ENCODE peak calls at places on chromosome 1, in four cellular contexts. One of them, this sample, is unnamed.
A peak's percentile ranks its signal among the peaks of the same experiment; 100 is the strongest.

GRCh38 chr1:54994355-54994990 is 4.3 kb upstream of the BSND start:
- DNase-seq in IMR-90: no peak
- DNase-seq in H9: no peak
- DNase-seq in neuronal stem cell: no peak
- DNase-seq in this sample: no peak

GRCh38 chr1:162566870-162567269 is 5.3 kb downstream of the UAP1 start:
- DNase-seq in neuronal stem cell: no peak
- DNase-seq in H9: no peak
- DNase-seq in IMR-90: no peak
- DNase-seq in this sample: no peak

GRCh38 chr1:1253972-1254666 is 7.6 kb upstream of the C1QTNF12 start:
- DNase-seq in IMR-90: no peak
- DNase-seq in neuronal stem cell: no peak
- DNase-seq in H9: no peak
- DNase-seq in this sample: no peak

GRCh38 chr1:81113688-81114087 is 687.0 kb upstream of the ADGRL2 start:
- DNase-seq in IMR-90: peak; percentile 31
- DNase-seq in H9: no peak
- DNase-seq in neuronal stem cell: no peak
- DNase-seq in this sample: no peak

GRCh38 chr1:203453016-203453415 is 22.6 kb upstream of the PRELP start:
- DNase-seq in IMR-90: no peak
- DNase-seq in H9: no peak
- DNase-seq in neuronal stem cell: no peak
- DNase-seq in this sample: no peak

GRCh38 chr1:62967031-62967430 is 183.1 kb downstream of the ATG4C start:
- DNase-seq in H9: no peak
- DNase-seq in IMR-90: no peak
- DNase-seq in neuronal stem cell: no peak
- DNase-seq in this sample: no peak

GRCh38 chr1:177820213-177820612 is 149.6 kb downstream of the SEC16B start:
- DNase-seq in H9: no peak
- DNase-seq in IMR-90: no peak
- DNase-seq in neuronal stem cell: no peak
- DNase-seq in this sample: no peak

GRCh38 chr1:205137901-205138300 is 16.1 kb upstream of the RBBP5 start:
- DNase-seq in IMR-90: no peak
- DNase-seq in H9: peak; percentile 41
- DNase-seq in neuronal stem cell: no peak
- DNase-seq in this sample: no peak

GRCh38 chr1:63004868-63005267 is 220.9 kb downstream of the ATG4C start:
- DNase-seq in neuronal stem cell: no peak
- DNase-seq in IMR-90: no peak
- DNase-seq in H9: peak; percentile 39
- DNase-seq in this sample: peak; percentile 52

GRCh38 chr1:203082571-203083462 is 3.0 kb downstream of the MYOG start:
- DNase-seq in neuronal stem cell: no peak
- DNase-seq in H9: peak; percentile 42
- DNase-seq in IMR-90: no peak
- DNase-seq in this sample: peak; percentile 44

GRCh38 chr1:119007672-119008482 is 19.7 kb upstream of the TBX15 start:
- DNase-seq in IMR-90: no peak
- DNase-seq in H9: no peak
- DNase-seq in neuronal stem cell: peak; percentile 23
- DNase-seq in this sample: peak; percentile 51

GRCh38 chr1:54137532-54138061 is 15.2 kb downstream of the CDCP2 start:
- DNase-seq in H9: no peak
- DNase-seq in neuronal stem cell: no peak
- DNase-seq in IMR-90: peak; percentile 50
- DNase-seq in this sample: peak; percentile 21

GRCh38 chr1:216723274-216723780 is at the start of gene ESRRG:
- DNase-seq in neuronal stem cell: peak; percentile 65
- DNase-seq in H9: peak; percentile 90
- DNase-seq in IMR-90: peak; percentile 17
- DNase-seq in this sample: peak; percentile 83

GRCh38 chr1:51919684-51920083 is 41.2 kb upstream of the NRDC start:
- DNase-seq in IMR-90: no peak
- DNase-seq in H9: no peak
- DNase-seq in neuronal stem cell: no peak
- DNase-seq in this sample: no peak

GRCh38 chr1:192878249-192878648 is 69.4 kb downstream of the RGS2 start:
- DNase-seq in H9: no peak
- DNase-seq in IMR-90: peak; percentile 43
- DNase-seq in neuronal stem cell: no peak
- DNase-seq in this sample: no peak

GRCh38 chr1:40050863-40051262 is 10.3 kb downstream of the CAP1 start:
- DNase-seq in neuronal stem cell: no peak
- DNase-seq in H9: no peak
- DNase-seq in IMR-90: no peak
- DNase-seq in this sample: no peak

GRCh38 chr1:230543085-230543484 is 99.2 kb upstream of the COG2 start:
- DNase-seq in IMR-90: no peak
- DNase-seq in neuronal stem cell: no peak
- DNase-seq in H9: no peak
- DNase-seq in this sample: no peak

GRCh38 chr1:233897325-233898162 is 6.9 kb upstream of the SLC35F3 start:
- DNase-seq in neuronal stem cell: no peak
- DNase-seq in H9: no peak
- DNase-seq in IMR-90: no peak
- DNase-seq in this sample: no peak

GRCh38 chr1:84146375-84147032 is 2.4 kb downstream of the PRKACB start:
- DNase-seq in H9: no peak
- DNase-seq in neuronal stem cell: no peak
- DNase-seq in IMR-90: peak; percentile 78
- DNase-seq in this sample: no peak

GRCh38 chr1:194318790-194319280 is 1132.4 kb upstream of the B3GALT2 start:
- DNase-seq in IMR-90: no peak
- DNase-seq in H9: no peak
- DNase-seq in neuronal stem cell: no peak
- DNase-seq in this sample: no peak

GRCh38 chr1:59432531-59433439 is 135.9 kb downstream of the FGGY start:
- DNase-seq in IMR-90: no peak
- DNase-seq in H9: no peak
- DNase-seq in neuronal stem cell: no peak
- DNase-seq in this sample: no peak

GRCh38 chr1:116574581-116575291 is 3.9 kb upstream of the CD58 start:
- DNase-seq in neuronal stem cell: peak; percentile 61
- DNase-seq in H9: no peak
- DNase-seq in IMR-90: peak; percentile 65
- DNase-seq in this sample: peak; percentile 66

GRCh38 chr1:203144661-203145060 is 17.1 kb downstream of the ADORA1 start:
- DNase-seq in neuronal stem cell: no peak
- DNase-seq in H9: no peak
- DNase-seq in IMR-90: peak; percentile 48
- DNase-seq in this sample: no peak

GRCh38 chr1:228366062-228366850 is 40.4 kb downstream of the TRIM11 start:
- DNase-seq in neuronal stem cell: no peak
- DNase-seq in IMR-90: no peak
- DNase-seq in H9: no peak
- DNase-seq in this sample: no peak
- H3K4me1 ChIP-seq in neuronal stem cell: no peaks in the 10 kb centered on the region
- H3K4me1 ChIP-seq in IMR-90: no peaks in the 10 kb centered on the region
- H3K4me1 ChIP-seq in H9: no peaks in the 10 kb centered on the region
- H3K4me1 ChIP-seq in this sample: no peaks in the 10 kb centered on the region

GRCh38 chr1:109252167-109252892 is 3.0 kb downstream of the CELSR2 start:
- DNase-seq in IMR-90: no peak
- DNase-seq in H9: no peak
- DNase-seq in neuronal stem cell: no peak
- DNase-seq in this sample: no peak
- H2BK15ac ChIP-seq in IMR-90: no peak overlapping the region
- H2BK15ac ChIP-seq in H9: no peak overlapping the region
- H2BK15ac ChIP-seq in neuronal stem cell: peak overlapping the region; percentile 50
- H2BK15ac ChIP-seq in this sample: no peak overlapping the region

GRCh38 chr1:9634582-9634981 is 16.9 kb upstream of the PIK3CD start:
- DNase-seq in neuronal stem cell: no peak
- DNase-seq in H9: no peak
- DNase-seq in IMR-90: no peak
- DNase-seq in this sample: no peak
- H3K4me1 ChIP-seq in neuronal stem cell: no peaks in the 10 kb centered on the region
- H3K4me1 ChIP-seq in H9: no peaks in the 10 kb centered on the region
- H3K4me1 ChIP-seq in IMR-90: no peaks in the 10 kb centered on the region
- H3K4me1 ChIP-seq in this sample: no peaks in the 10 kb centered on the region

GRCh38 chr1:18090636-18091035 is 17.0 kb upstream of the IGSF21 start:
- DNase-seq in neuronal stem cell: peak; percentile 61
- DNase-seq in H9: peak; percentile 67
- DNase-seq in IMR-90: no peak
- DNase-seq in this sample: peak; percentile 96
- H2BK15ac ChIP-seq in neuronal stem cell: no peak overlapping the region
- H2BK15ac ChIP-seq in H9: no peak overlapping the region
- H2BK15ac ChIP-seq in IMR-90: no peak overlapping the region
- H2BK15ac ChIP-seq in this sample: no peak overlapping the region

GRCh38 chr1:248812736-248813425 is 12.8 kb downstream of the SH3BP5L start:
- DNase-seq in neuronal stem cell: no peak
- DNase-seq in H9: no peak
- DNase-seq in IMR-90: no peak
- DNase-seq in this sample: no peak
- H3K4me1 ChIP-seq in neuronal stem cell: no peaks in the 10 kb centered on the region
- H3K4me1 ChIP-seq in H9: no peaks in the 10 kb centered on the region
- H3K4me1 ChIP-seq in IMR-90: peaks cover 3% of the 10 kb centered on the region
- H3K4me1 ChIP-seq in this sample: no peaks in the 10 kb centered on the region

This sample was measured in mesendoderm.